ENCODE peak calls at places on chromosomes 2 and 18, in seven cellular contexts. Q, H, C, R, J, A and K are unnamed samples.

GRCh38 chr2:9820020-9820973 is 23.0 kb upstream of the TAF1B start:
- DNase-seq in Q (no peak), H (no peak), C (peak; percentile 55), R (no peak), J (no peak), A (no peak), K (peak; percentile 44)

GRCh38 chr18:23291456-23292205 is 156.3 kb downstream of the CABLES1 start:
- DNase-seq in Q (no peak), H (peak; percentile 62), C (peak; percentile 77), R (no peak), J (no peak), A (no peak), K (no peak)

GRCh38 chr2:45102579-45103117 is 93.4 kb upstream of the SIX2 start:
- DNase-seq in Q (no peak), H (no peak), C (no peak), R (no peak), J (no peak), A (no peak), K (no peak)

GRCh38 chr2:98847853-98848252 is 88.2 kb downstream of the CRACDL start:
- DNase-seq in Q (no peak), H (no peak), C (peak; percentile 24), R (no peak), J (no peak), A (no peak), K (no peak)

GRCh38 chr2:122525341-122525740 is 769.9 kb downstream of the TSN start:
- DNase-seq in Q (no peak), H (no peak), C (no peak), R (no peak), J (no peak), A (no peak), K (no peak)

GRCh38 chr2:163943403-163944356 is 207.9 kb upstream of the FIGN start:
- DNase-seq in Q (no peak), H (no peak), C (no peak), R (no peak), J (no peak), A (no peak), K (no peak)

GRCh38 chr2:18456026-18456425 is 104.4 kb downstream of the RDH14 start:
- DNase-seq in Q (no peak), H (no peak), C (peak; percentile 32), R (no peak), J (peak; percentile 28), A (no peak), K (no peak)

GRCh38 chr2:95344656-95345055 is 47.5 kb downstream of the KCNIP3 start:
- DNase-seq in Q (no peak), H (no peak), C (no peak), R (no peak), J (no peak), A (no peak), K (no peak)

GRCh38 chr2:238290079-238290478 is 1.7 kb upstream of the PER2 start:
- DNase-seq in Q (peak; percentile 66), H (peak; percentile 92), C (no peak), R (peak; percentile 9), J (peak; percentile 12), A (peak; percentile 75), K (peak; percentile 93)

GRCh38 chr2:20584637-20585321 is 66.1 kb downstream of the HS1BP3 start:
- DNase-seq in Q (no peak), H (peak; percentile 91), C (peak; percentile 94), R (no peak), J (peak; percentile 89), A (peak; percentile 44), K (peak; percentile 19)

GRCh38 chr2:217806480-217806760 is 196.4 kb downstream of the TNS1 start:
- DNase-seq in Q (no peak), H (no peak), C (no peak), R (no peak), J (no peak), A (peak; percentile 41), K (no peak)

GRCh38 chr18:50861617-50862016 is 17.3 kb upstream of the ME2 start:
- DNase-seq in Q (no peak), H (no peak), C (no peak), R (no peak), J (no peak), A (no peak), K (no peak)

GRCh38 chr18:9619056-9619455 is 4.7 kb upstream of the PPP4R1 start:
- DNase-seq in Q (no peak), H (no peak), C (no peak), R (no peak), J (no peak), A (no peak), K (no peak)

GRCh38 chr18:31246460-31246859 is 71.5 kb upstream of the DSG1 start:
- DNase-seq in Q (no peak), H (no peak), C (no peak), R (no peak), J (no peak), A (no peak), K (no peak)

GRCh38 chr2:207734264-207734635 is 22.8 kb downstream of the CCNYL1 start:
- DNase-seq in Q (no peak), H (no peak), C (peak; percentile 56), R (no peak), J (peak; percentile 54), A (no peak), K (peak; percentile 73)

GRCh38 chr2:170396799-170397459 is 219.0 kb downstream of the MYO3B start:
- DNase-seq in Q (no peak), H (no peak), C (peak; percentile 37), R (no peak), J (peak; percentile 25), A (no peak), K (peak; percentile 14)

GRCh38 chr2:162014751-162015150 is 59.3 kb downstream of the DPP4 start:
- DNase-seq in Q (no peak), H (no peak), C (no peak), R (no peak), J (no peak), A (no peak), K (no peak)
- H3K27ac ChIP-seq in Q (no peak overlapping the region), H (no peak overlapping the region), C (no peak overlapping the region), R (peak overlapping the region; percentile 72), J (no peak overlapping the region), A (no peak overlapping the region), K (no peak overlapping the region)

DNA sequence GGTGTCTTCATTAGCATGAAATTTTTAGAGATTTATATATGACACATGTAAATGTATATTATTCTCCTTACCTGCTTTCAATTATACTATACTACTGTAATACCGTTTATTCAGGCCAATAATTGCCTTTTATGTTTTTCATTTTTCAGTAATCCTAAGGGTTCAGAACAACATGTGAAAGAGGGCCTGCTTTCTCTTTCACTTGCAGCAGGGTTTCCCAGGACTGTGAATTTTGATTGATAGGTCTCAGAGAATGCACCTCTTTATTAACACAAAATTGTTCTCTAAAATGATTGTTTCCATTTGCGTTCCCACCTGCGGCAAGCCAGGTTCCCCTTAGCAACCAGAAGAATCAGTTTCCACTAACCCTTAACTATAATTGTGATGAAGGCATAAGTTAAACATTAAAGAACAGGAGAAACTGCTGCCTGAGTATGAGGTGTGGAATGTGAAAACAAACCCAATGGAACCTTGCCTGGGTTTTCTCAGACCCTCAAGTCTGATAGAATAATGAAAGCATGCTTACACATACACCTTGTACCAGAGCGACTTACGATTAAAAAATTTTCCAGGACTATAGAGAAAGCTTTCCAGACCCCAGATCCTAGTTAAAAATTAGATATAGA is 1591.2 kb upstream of the LRRTM1 start:
- DNase-seq in Q (no peak), H (no peak), C (no peak), R (no peak), J (no peak), A (no peak), K (no peak)
- H3K27ac ChIP-seq in Q (no peak overlapping the region), H (no peak overlapping the region), C (no peak overlapping the region), R (no peak overlapping the region), J (no peak overlapping the region), A (no peak overlapping the region), K (no peak overlapping the region)

GRCh38 chr2:104790100-104790811 is 63.7 kb upstream of the POU3F3 start:
- DNase-seq in Q (peak; percentile 8), H (no peak), C (peak; percentile 16), R (no peak), J (no peak), A (peak; percentile 46), K (no peak)
- H3K27ac ChIP-seq in Q (no peak overlapping the region), H (no peak overlapping the region), C (no peak overlapping the region), R (no peak overlapping the region), J (no peak overlapping the region), A (no peak overlapping the region), K (no peak overlapping the region)

DNA sequence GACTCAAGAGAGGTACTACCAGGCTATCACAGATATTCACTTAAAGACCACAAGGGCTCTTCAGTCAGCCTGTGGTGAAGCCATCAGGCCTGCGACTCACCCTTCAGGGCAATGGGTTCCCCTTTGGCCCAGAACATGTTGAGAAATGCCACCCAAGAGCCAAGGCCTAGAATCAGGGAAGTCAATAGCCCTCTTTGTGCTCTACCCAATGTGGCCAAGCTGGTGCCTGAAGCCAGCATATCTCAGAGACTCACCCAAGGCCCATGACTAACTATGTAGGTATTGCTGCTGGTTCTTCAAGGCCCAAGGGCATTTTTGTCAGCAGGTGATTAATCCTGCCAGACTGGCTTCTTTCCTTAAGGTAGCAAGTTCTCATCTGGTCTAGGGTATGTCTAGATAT is 338.9 kb upstream of the SETBP1 start:
- DNase-seq in Q (no peak), H (peak; percentile 21), C (peak; percentile 42), R (no peak), J (no peak), A (no peak), K (no peak)
- H3K27ac ChIP-seq in Q (no peak overlapping the region), H (no peak overlapping the region), C (no peak overlapping the region), R (no peak overlapping the region), J (no peak overlapping the region), A (no peak overlapping the region), K (no peak overlapping the region)

GRCh38 chr2:70898363-70899240 is 37.1 kb upstream of the ATP6V1B1 start:
- DNase-seq in Q (no peak), H (no peak), C (no peak), R (no peak), J (no peak), A (no peak), K (no peak)

GRCh38 chr2:70895998-70896764 is 39.5 kb upstream of the ATP6V1B1 start:
- DNase-seq in Q (no peak), H (no peak), C (no peak), R (no peak), J (no peak), A (no peak), K (no peak)

GRCh38 chr2:70896765-70897202 is 38.9 kb upstream of the ATP6V1B1 start:
- DNase-seq in Q (no peak), H (no peak), C (no peak), R (no peak), J (no peak), A (no peak), K (no peak)

GRCh38 chr2:70897203-70897976 is 38.3 kb upstream of the ATP6V1B1 start:
- DNase-seq in Q (no peak), H (no peak), C (peak; percentile 36), R (no peak), J (no peak), A (no peak), K (no peak)

DNA sequence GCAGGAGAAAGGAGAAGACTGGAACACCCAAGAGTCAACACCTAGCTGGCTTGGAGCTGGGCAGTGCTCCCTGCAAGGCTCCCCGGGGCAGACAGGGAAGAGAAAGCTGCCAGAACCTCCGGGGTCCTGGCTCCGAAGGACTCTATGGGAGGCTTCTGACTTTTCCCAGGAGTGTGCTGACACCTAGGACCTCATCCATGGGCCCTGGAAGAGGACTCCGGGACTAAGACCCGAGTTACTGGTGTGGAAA is 37.8 kb upstream of the ATP6V1B1 start:
- DNase-seq in Q (no peak), H (no peak), C (no peak), R (no peak), J (no peak), A (no peak), K (no peak)
- H3K27ac ChIP-seq in Q (no peak overlapping the region), H (no peak overlapping the region), C (no peak overlapping the region), R (no peak overlapping the region), J (no peak overlapping the region), A (no peak overlapping the region), K (no peak overlapping the region)